ENCODE peak calls at places on chromosomes 13 and 19, in four cellular contexts. J, S, R and H are unnamed samples.

GRCh38 chr19:30686252-30686762 is 314.1 kb downstream of the ZNF536 start:
- DNase-seq in J (no peak), S (no peak), R (peak), H (peak)

GRCh38 chr19:40389404-40390083 is 437 bp downstream of the HIPK4 start:
- DNase-seq in J (no peak), S (no peak), R (no peak), H (no peak)

GRCh38 chr13:107819071-107819470 is 396.3 kb downstream of the LIG4 start:
- DNase-seq in J (no peak), S (no peak), R (no peak), H (no peak)

GRCh38 chr13:44507639-44508038 is 68.5 kb downstream of the TSC22D1 start:
- DNase-seq in J (no peak), S (no peak), R (no peak), H (no peak)

GRCh38 chr13:111652676-111653075 is 332.2 kb downstream of the TEX29 start:
- DNase-seq in J (no peak), S (no peak), R (no peak), H (no peak)

GRCh38 chr13:49859568-49859967 is 67.1 kb upstream of the KPNA3 start:
- DNase-seq in J (no peak), S (peak), R (peak), H (peak)

GRCh38 chr13:26605845-26606244 is 48.4 kb downstream of the WASF3 start:
- DNase-seq in J (no peak), S (no peak), R (no peak), H (no peak)

GRCh38 chr19:15265849-15266248 is 33.6 kb upstream of the EPHX3 start:
- DNase-seq in J (peak), S (peak), R (peak), H (peak)

GRCh38 chr13:42753697-42754096 is 27.7 kb upstream of the FAM216B start:
- DNase-seq in J (no peak), S (no peak), R (peak), H (no peak)

GRCh38 chr13:42754801-42755513 is 26.4 kb upstream of the FAM216B start:
- DNase-seq in J (no peak), S (no peak), R (no peak), H (no peak)

GRCh38 chr13:42750858-42751257 is 30.5 kb upstream of the FAM216B start:
- DNase-seq in J (no peak), S (no peak), R (no peak), H (no peak)

GRCh38 chr13:42752731-42753130 is 28.7 kb upstream of the FAM216B start:
- DNase-seq in J (no peak), S (no peak), R (no peak), H (no peak)

GRCh38 chr13:42751693-42752092 is 29.7 kb upstream of the FAM216B start:
- DNase-seq in J (no peak), S (no peak), R (no peak), H (no peak)
- H3K4me3 ChIP-seq in J (no peak), S (no peak), R (no peak), H (no peak)

GRCh38 chr19:10816691-10817090 is 19.3 kb downstream of the TMED1 start:
- DNase-seq in J (no peak), S (no peak), R (no peak), H (no peak)

GRCh38 chr19:10817291-10818038 is 18.5 kb downstream of the TMED1 start:
- DNase-seq in J (peak), S (no peak), R (peak), H (peak)

GRCh38 chr19:10818306-10819123 is 17.5 kb downstream of the TMED1 start:
- DNase-seq in J (no peak), S (no peak), R (no peak), H (no peak)

GRCh38 chr19:10819124-10820060 is 16.6 kb downstream of the TMED1 start:
- DNase-seq in J (no peak), S (no peak), R (no peak), H (no peak)

DNA sequence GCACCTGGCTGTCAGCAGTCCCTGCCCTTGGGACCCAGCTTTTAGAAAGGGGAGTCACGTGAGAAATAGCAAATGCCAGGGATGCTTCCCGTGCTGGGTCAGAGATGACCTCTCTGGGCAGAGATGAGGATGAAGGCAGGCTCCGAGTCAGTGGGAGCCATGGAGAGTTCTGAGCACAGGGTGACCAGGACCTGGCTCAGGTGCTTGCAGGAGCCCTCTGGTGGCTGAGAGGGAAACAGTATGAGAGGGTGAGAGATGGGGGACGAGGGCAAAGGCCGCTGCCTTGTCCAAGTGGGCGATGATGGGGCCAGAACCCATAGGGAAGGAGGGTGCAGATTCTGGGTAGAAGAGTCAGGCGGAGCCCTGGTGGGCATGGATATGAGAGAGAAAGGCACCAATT is 15.8 kb downstream of the TMED1 start:
- DNase-seq in J (no peak), S (no peak), R (no peak), H (no peak)
- TF ChIP-seq CTCF in J (no peak), S (no peak), R (peak), H (peak)

GRCh38 chr19:32346901-32347300 is 1.5 kb downstream of the ZNF507 start:
- DNase-seq in J (no peak), S (no peak), R (no peak), H (no peak)

GRCh38 chr19:32354345-32354744 is 8.9 kb downstream of the ZNF507 start:
- DNase-seq in J (no peak), S (no peak), R (no peak), H (no peak)

GRCh38 chr19:32349724-32350475 is 4.5 kb downstream of the ZNF507 start:
- DNase-seq in J (no peak), S (no peak), R (peak), H (no peak)

GRCh38 chr19:32351807-32352630 is 6.6 kb downstream of the ZNF507 start:
- DNase-seq in J (no peak), S (no peak), R (peak), H (no peak)

DNA sequence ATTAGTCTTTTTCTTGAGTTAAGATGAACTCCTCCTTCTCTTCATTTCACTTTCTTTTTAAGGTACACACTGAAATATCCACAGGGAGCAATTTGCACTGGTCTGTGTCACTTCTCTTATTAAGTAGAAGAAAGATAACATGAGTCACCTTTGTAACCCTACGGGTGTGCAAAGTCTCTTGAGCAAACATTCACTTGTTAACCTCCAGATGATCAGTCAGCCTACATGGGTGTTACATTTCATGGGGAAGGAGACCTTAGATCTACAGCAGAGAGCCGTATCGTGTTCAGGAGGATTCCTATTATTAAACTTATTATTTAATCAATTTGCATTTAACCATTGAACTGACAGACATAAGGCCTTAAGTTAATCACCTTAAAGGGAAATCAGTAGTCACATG is 5.1 kb downstream of the ZNF507 start:
- DNase-seq in J (no peak), S (no peak), R (peak), H (no peak)
- H3K4me3 ChIP-seq in J (no peak), S (no peak), R (no peak), H (no peak)

DNA sequence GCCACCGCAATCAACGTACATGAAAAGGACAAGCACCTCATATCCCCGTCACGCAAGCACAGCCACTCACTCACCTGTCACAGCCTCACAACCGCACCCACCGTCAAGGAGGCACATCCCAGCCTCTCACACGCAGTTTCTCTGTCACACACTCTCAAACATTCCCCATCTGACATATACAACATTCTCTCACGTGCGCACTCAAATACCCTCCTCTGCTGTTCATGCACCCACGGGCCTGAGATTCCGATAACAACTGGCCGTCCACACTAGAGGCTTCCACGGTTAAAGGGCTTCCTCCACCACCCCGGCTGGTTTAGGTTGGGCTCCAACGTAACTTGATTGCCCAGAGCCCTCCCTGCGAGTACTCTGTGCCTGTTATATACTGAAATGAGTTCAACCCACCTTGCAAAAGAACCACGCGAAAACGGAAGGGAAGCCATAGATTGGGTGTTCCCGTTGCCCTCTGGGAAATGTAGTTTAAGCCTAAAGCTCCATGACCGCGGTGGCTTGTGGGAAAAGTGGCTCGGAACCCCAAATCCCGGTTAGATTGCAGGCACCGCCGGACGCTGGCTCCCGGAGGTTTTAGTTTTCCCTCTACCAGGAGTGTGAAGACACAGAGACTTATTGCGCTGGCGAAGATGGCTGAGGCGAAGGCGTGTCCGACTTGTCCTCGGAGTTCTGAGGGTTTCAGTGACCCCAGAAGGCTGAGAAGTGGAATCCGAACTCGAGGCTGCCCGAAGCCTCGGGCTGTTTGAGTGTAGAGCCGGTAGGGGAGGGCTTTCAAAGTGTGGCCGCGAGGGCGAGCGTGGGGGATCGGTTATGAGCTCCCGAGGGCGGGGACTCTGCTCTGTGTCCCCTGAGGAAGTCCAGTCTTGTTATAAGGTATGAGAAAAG is at the start of gene ZNF573:
- DNase-seq in J (peak), S (peak), R (peak), H (peak)
- TF ChIP-seq CTCF in J (no peak), S (no peak), R (no peak), H (peak)

DNA sequence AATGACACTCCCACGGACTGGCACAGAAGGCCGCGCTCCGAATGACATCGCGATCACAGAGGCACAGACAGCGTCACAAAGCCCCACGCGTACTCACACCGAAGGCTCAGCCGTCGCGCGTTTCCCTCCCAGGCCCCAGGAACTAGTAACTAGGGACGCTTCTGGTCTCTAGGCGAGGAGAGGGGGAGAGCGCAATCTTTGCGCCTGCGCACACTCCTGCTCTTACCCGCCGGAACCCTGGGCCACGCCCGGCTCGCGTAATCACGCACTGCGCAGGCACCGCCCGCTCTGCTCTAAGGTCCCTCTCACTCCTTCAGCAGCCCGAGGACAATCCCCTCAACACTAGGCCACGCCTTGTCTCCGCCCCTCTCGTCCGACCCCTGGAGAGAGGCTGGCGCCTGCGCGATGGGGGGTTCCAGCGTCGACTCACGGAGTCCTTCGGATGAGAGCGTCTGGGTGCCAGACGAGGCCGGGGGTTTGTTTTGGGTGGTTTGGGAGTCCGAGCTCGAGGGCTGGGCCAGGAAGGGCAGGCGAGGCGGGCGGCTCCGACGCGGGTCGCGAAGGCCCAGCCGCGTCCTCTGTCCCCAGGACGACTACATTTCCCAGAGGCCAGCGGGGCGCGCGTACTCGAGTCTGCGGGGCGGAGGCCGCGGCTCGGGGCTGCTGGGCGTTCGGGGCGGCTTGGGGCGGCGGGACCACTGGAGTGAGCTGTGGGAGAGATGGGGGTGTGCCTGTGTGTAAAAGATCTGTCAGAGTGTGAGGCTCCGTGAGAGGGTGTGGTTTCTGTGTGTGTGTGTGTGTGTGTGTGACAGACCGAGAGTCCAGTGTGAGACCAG is at the start of gene ZNF471:
- DNase-seq in J (peak), S (peak), R (peak), H (peak)
- H3K4me3 ChIP-seq in J (peak), S (peak), R (peak), H (peak)